ENCODE peak calls at places on chromosomes 5 and 9, in four cellular contexts. V, R, D and G are unnamed samples.

GRCh38 chr5:155049569-155050383 is 36.2 kb downstream of the KIF4B start:
- DNase-seq in R (peak), V (no peak), D (no peak), G (peak)

GRCh38 chr5:2187687-2188086 is 305.0 kb upstream of the IRX4 start:
- DNase-seq in D (no peak), V (no peak), R (no peak), G (no peak)

GRCh38 chr9:68843239-68843638 is 138.2 kb downstream of the PIP5K1B start:
- DNase-seq in R (no peak), D (no peak), V (no peak), G (no peak)

GRCh38 chr9:24434183-24434582 is 111.5 kb downstream of the IZUMO3 start:
- DNase-seq in R (no peak), V (no peak), D (no peak), G (no peak)

GRCh38 chr5:92678576-92679105 is 902.4 kb downstream of the NR2F1-AS1 start:
- DNase-seq in V (no peak), D (no peak), R (peak), G (no peak)

GRCh38 chr5:84290673-84291072 is 94.0 kb downstream of the EDIL3 start:
- DNase-seq in R (no peak), D (no peak), V (no peak), G (no peak)

GRCh38 chr5:126055348-126055729 is 367.9 kb upstream of the GRAMD2B start:
- DNase-seq in R (no peak), V (no peak), D (no peak), G (no peak)

GRCh38 chr5:34556514-34556782 is 99.7 kb upstream of the RAI14 start:
- DNase-seq in V (no peak), R (no peak), D (no peak), G (no peak)

GRCh38 chr9:13674926-13675637 is 395.6 kb upstream of the MPDZ start:
- DNase-seq in D (no peak), R (no peak), V (no peak), G (no peak)

GRCh38 chr9:93585695-93586094 is 9.3 kb downstream of the PHF2 start:
- DNase-seq in V (no peak), R (no peak), D (no peak), G (no peak)

GRCh38 chr5:75168026-75168750 is 68.5 kb downstream of the ANKRD31 start:
- DNase-seq in R (no peak), V (no peak), D (no peak), G (no peak)

DNA sequence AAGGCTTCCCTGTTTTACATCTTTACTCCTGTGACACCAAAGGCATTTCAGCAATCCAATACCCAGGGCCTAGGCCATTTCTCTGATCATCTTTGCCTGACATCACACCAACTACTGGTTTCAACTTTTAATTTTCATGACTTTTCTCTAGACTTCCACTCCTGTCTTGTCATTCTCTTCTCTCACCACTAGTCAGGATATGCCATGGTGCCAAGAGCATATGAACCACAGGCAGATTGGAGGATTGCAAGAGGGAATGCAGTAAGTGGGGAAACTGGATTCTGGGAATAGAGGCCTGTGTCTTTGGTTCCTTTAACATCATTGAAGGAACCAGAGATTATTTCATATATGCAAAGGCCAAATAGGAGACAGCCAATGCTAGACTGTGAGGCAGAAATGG is 69.3 kb downstream of the ANKRD31 start:
- DNase-seq in R (peak), D (no peak), V (peak), G (no peak)
- TF ChIP-seq BHLHE40 in R (no peak), D (no peak), V (no peak), G (no peak)

GRCh38 chr9:87285183-87285582 is 212.5 kb upstream of the DAPK1 start:
- DNase-seq in V (no peak), D (no peak), R (no peak), G (peak)

GRCh38 chr9:87292449-87293191 is 205.0 kb upstream of the DAPK1 start:
- DNase-seq in R (no peak), D (no peak), V (no peak), G (peak)

GRCh38 chr9:87286506-87286905 is 211.2 kb upstream of the DAPK1 start:
- DNase-seq in D (no peak), R (no peak), V (no peak), G (no peak)

GRCh38 chr9:87290241-87290700 is 207.4 kb upstream of the DAPK1 start:
- DNase-seq in R (no peak), D (no peak), V (no peak), G (peak)
- H3K4me3 ChIP-seq in R (no peak), D (no peak), V (no peak), G (no peak)

GRCh38 chr5:103360475-103360874 is 101.9 kb downstream of the MACIR start:
- DNase-seq in R (no peak), V (no peak), D (no peak), G (no peak)
- TF ChIP-seq BHLHE40 in R (no peak), V (no peak), D (no peak), G (no peak)

DNA sequence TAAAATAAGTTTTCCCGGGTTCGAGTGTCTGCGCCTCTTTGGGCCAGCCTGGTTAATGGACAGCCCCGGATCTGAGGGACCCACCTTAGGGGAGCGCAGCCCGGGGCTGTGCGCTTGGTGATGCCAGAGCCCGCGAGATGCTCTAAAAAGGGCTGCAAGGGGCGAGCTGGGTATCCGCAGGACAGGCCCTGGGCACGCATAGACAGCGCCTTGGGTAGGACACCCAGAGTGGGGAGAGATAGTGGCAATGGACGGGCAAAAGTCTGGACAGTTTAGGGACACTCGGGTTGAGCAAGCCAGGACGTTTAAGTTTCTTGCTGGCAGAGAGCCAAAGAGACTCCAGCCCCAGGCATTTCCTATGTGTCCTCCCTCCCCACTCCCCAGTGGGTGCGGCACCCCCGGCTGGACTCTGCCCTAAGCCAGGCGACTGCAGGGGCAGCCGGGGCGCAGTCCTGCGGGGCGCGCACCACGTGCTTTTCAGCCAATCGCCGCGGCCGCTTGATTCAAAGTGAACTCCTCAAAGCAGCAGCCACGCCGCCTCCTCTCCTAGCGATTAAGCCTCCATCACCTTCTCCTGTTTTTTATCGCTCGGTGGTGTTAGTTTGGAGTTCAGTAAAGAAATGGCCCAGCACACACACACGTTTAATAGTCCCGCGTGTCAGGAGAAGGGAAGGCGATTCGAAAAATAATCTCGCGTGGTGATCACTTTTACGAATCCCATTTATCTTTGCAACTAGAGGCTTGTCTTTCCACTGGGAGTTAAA is 668 bp upstream of the ENC1 start:
- DNase-seq in R (peak), V (peak), D (no peak), G (peak)
- H3K4me3 ChIP-seq in R (peak), V (peak), D (peak), G (peak)

DNA sequence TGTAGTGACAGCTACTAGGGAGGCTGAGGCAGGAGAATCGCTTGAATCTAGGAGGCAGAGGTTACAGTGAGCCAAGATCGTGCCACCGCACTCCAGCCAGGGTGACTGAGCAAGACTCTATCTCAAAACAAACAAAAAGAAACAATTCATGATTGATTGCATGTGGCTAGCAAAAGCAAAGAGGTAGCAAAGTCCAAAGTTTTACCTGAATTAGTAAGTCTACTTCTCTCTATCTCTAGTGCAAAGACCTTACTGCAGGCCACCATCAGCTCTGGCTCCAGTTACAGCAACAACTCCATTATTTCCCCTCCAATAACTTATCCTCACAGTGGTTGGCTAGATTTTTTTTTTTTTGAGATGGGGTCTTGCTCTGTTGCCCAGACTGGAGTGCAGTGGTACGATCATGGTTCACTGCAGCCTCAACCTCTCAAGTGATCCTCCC is 6.2 kb upstream of the SAR1B start:
- DNase-seq in D (no peak), R (peak), V (no peak), G (no peak)
- TF ChIP-seq BHLHE40 in D (no peak), R (peak), V (no peak), G (no peak)

DNA sequence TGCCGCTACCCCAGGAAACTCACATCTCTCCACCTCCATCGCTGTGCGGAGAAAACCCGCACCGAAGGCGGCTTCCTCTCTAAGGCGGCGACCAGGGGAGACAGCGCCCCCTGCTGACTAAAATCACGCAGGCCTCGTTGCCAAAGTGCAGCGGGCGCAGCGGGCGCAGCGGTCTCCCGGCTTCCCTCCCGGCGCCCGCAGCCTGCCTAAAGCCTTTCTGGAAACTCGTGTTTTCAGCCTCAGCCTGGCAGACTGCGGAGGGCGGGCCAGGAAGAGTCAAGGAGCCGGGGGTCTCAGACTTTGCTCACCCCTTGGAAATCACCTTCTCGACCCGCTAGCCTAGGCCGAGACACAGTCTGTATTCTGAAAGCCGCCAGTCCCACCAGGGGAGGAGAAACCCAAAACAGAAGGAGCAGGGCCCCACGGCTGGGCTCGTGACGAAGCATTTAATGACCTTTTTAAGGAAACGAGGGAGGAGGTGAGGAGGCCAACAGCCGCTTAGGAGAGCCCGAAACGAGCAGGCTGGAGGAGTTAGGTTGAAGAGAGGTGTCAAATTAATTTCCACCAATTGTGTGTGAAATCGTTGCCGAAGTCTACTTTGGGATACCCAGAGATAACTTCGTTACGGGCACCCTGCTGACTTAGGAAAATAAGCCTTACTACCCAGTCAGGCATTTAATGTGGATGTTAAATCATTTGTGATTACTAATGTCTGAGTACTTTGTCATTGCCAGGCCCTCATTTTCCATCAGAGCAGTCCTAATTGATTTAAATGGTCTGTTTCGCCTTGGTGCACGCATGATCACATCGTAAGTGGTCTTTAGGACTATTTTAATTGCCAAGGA is 7.3 kb upstream of the FOXB2 start:
- DNase-seq in R (peak), D (no peak), V (no peak), G (peak)
- H3K4me3 ChIP-seq in R (no peak), D (no peak), V (peak), G (no peak)

DNA sequence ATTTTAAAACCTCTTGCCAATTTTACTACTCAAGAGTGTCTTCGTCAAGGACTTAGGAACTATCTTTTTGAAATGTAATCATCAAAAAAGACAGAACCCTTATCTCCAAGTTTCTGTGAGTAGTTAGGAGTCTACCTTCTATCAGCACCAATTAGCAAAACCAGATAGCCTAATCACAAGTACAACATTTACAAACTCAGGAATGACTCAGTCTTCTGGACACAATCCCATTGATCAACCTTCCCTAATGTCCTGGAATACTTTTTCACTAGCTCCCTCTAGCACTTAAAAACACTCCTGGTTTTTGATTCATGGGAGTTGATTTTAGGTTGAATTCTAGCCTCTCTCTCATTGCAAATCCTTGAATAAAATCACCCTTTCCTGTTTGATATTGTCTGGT is 680.7 kb downstream of the PRR16 start:
- DNase-seq in R (no peak), V (no peak), D (no peak), G (peak)
- TF ChIP-seq BHLHE40 in R (no peak), V (no peak), D (no peak), G (no peak)

DNA sequence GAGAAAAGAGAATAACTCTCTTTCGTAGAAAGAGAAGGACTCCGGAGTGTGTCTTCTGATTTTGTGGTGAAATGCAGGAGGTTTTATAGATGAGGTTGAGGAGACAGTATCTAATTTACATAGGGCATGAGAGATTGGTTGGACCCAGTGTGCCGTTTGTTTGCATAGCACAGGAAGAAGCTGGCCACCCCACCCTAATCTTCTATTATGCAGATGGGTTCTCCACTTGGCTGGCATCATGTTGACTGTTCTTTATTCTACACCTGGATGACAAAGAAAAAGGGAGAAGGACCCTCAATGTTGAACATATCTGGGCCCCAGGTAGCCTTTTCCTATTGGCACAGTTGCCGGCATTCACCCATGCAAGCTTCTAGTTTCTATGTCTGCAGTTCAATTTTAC is 23.2 kb upstream of the MINAR2 start:
- DNase-seq in R (no peak), V (no peak), D (no peak), G (no peak)
- H3K4me3 ChIP-seq in R (no peak), V (no peak), D (no peak), G (no peak)

GRCh38 chr5:153613143-153613542 is 122.7 kb downstream of the GRIA1 start:
- DNase-seq in R (no peak), D (no peak), V (no peak), G (peak)
- TF ChIP-seq BHLHE40 in R (no peak), D (no peak), V (no peak), G (no peak)

GRCh38 chr9:137068539-137069507 is 1.5 kb downstream of the SAPCD2 start:
- DNase-seq in V (no peak), D (no peak), R (no peak), G (no peak)

GRCh38 chr9:137070201-137070905 is at the start of gene SAPCD2:
- DNase-seq in V (peak), R (peak), D (no peak), G (peak)

GRCh38 chr9:137070906-137071275 is 534 bp upstream of the SAPCD2 start:
- DNase-seq in V (no peak), D (no peak), R (peak), G (no peak)

GRCh38 chr9:137067860-137068538 is 2.4 kb downstream of the SAPCD2 start:
- DNase-seq in R (peak), D (no peak), V (peak), G (peak)

GRCh38 chr9:137069508-137070071 is 767 bp downstream of the SAPCD2 start:
- DNase-seq in D (no peak), V (no peak), R (no peak), G (no peak)
- H3K4me3 ChIP-seq in D (peak), V (peak), R (peak), G (peak)